ENCODE peak calls at places on chromosomes 6 and 20, in nine cellular contexts. J, K, Q, T, Y, L, S, X and O are unnamed samples.

GRCh38 chr6:45454008-45454911 is 76.5 kb upstream of the SUPT3H start:
- DNase-seq in S (peak; percentile 52), J (no peak), T (peak; percentile 37), L (peak; percentile 78), K (no peak), X (no peak), Q (no peak), Y (no peak), O (peak; percentile 90)

GRCh38 chr6:111764238-111765182 is 108.7 kb downstream of the FYN start:
- DNase-seq in L (no peak), Y (no peak), X (no peak), T (no peak), S (no peak), Q (peak; percentile 29), K (no peak), J (no peak), O (peak; percentile 61)

GRCh38 chr20:40682104-40683045 is 6.7 kb downstream of the MAFB start:
- DNase-seq in S (no peak), K (no peak), T (no peak), Q (no peak), Y (no peak), J (peak; percentile 85), L (no peak), X (no peak), O (no peak)

GRCh38 chr6:23526519-23526918 is 599.5 kb upstream of the NRSN1 start:
- DNase-seq in S (no peak), J (no peak), X (no peak), K (no peak), T (no peak), Y (no peak), L (peak; percentile 23), Q (no peak), O (no peak)

GRCh38 chr6:9295641-9296040 is 860.3 kb upstream of the SLC35B3 start:
- DNase-seq in L (no peak), T (no peak), Y (no peak), K (no peak), X (no peak), S (no peak), Q (no peak), J (no peak), O (no peak)

GRCh38 chr6:21781075-21781474 is 187.5 kb downstream of the SOX4 start:
- DNase-seq in Y (no peak), T (no peak), S (no peak), J (no peak), X (no peak), Q (no peak), K (no peak), L (no peak), O (no peak)

GRCh38 chr20:33305591-33306057 is 22.6 kb downstream of the BPIFB1 start:
- DNase-seq in L (no peak), Q (no peak), S (peak; percentile 49), K (no peak), X (no peak), Y (no peak), J (no peak), T (no peak), O (no peak)

GRCh38 chr6:19988555-19988954 is 151.4 kb downstream of the ID4 start:
- DNase-seq in X (no peak), L (peak; percentile 9), T (no peak), Q (no peak), K (no peak), S (peak; percentile 13), J (no peak), Y (no peak), O (peak; percentile 21)

GRCh38 chr6:104688283-104688969 is 171.3 kb downstream of the HACE1 start:
- DNase-seq in Q (no peak), J (no peak), Y (no peak), K (no peak), T (no peak), L (no peak), X (no peak), S (no peak), O (no peak)

GRCh38 chr6:137734875-137735182 is 132.2 kb upstream of the TNFAIP3 start:
- DNase-seq in L (no peak), X (no peak), T (no peak), J (no peak), Y (no peak), Q (no peak), K (no peak), S (peak; percentile 74), O (no peak)

GRCh38 chr6:46776070-46776752 is 17.0 kb upstream of the MEP1A start:
- DNase-seq in Q (no peak), S (no peak), J (no peak), T (no peak), Y (no peak), X (no peak), K (no peak), L (no peak), O (no peak)

GRCh38 chr6:67210450-67210849 is 1424.6 kb upstream of the ADGRB3 start:
- DNase-seq in L (no peak), S (peak; percentile 55), X (no peak), Y (no peak), Q (no peak), T (no peak), J (no peak), K (no peak), O (peak; percentile 16)

GRCh38 chr6:169851641-169852503 is 100.5 kb downstream of the ERMARD start:
- DNase-seq in K (peak; percentile 33), J (no peak), S (peak; percentile 45), X (no peak), Q (no peak), L (no peak), Y (peak; percentile 24), T (no peak), O (peak; percentile 23)
- H3K4me3 ChIP-seq in K (no peak overlapping the region), J (no peak overlapping the region), S (no peak overlapping the region), X (no peak overlapping the region), Q (no peak overlapping the region), L (no peak overlapping the region), Y (no peak overlapping the region), T (no peak overlapping the region), O (no peak overlapping the region)

GRCh38 chr6:127997472-127998164 is 96.8 kb upstream of the THEMIS start:
- DNase-seq in T (no peak), S (no peak), K (no peak), Y (no peak), X (no peak), J (no peak), Q (peak; percentile 73), L (no peak), O (no peak)
- H3K4me3 ChIP-seq in T (no peak overlapping the region), S (no peak overlapping the region), K (no peak overlapping the region), Y (no peak overlapping the region), X (no peak overlapping the region), J (no peak overlapping the region), Q (no peak overlapping the region), L (no peak overlapping the region), O (no peak overlapping the region)

GRCh38 chr6:125365230-125365629 is 63.5 kb upstream of the HDDC2 start:
- DNase-seq in S (no peak), X (no peak), L (no peak), Q (no peak), T (no peak), J (no peak), Y (no peak), K (no peak), O (no peak)

GRCh38 chr6:125361868-125362267 is 60.1 kb upstream of the HDDC2 start:
- DNase-seq in J (no peak), T (no peak), Q (no peak), L (no peak), X (no peak), Y (no peak), K (no peak), S (no peak), O (no peak)

GRCh38 chr6:125367036-125367782 is 65.4 kb upstream of the HDDC2 start:
- DNase-seq in J (no peak), S (peak; percentile 14), T (no peak), Q (no peak), Y (no peak), K (no peak), X (no peak), L (no peak), O (no peak)

GRCh38 chr6:125363010-125363359 is 61.2 kb upstream of the HDDC2 start:
- DNase-seq in T (no peak), X (no peak), Q (no peak), J (no peak), S (peak; percentile 61), K (peak; percentile 66), Y (no peak), L (peak; percentile 42), O (peak; percentile 60)

DNA sequence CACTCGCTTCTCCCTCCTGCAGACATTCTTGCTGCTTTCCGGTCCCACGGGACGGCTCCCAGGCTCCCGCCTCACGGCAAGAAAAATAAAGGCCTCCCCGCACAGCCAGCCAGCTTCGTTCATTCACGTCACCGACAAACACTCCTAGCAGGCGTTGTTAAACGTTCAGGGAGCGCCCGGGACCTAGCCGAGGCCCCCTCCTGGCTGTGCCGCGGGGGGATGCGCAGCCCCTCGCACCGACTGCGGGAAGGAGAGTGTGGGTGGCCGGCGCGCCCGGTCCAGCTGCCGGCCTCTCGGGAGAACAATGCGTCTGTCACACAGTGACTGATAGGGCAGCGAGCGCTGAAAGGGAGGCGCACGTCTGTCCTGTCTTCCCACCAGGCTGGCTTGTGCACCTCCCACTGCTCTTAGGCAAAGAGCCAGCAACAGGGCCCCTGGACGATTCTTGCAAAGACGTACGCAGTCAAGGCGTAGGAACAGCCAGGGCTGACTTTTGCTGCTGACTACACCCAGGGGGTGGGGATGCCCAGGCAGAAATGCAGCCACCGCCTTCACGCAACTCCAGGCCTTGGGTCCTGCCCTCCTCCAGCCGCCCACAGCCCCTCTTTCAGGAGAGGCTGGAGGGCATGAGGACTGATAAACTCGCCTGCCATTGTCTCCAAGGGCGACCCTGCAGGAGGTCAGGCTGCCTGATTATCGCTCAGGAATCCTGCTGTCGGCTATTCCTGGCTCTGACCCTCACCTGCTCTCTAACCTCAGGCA is 61.8 kb upstream of the HDDC2 start:
- DNase-seq in Q (no peak), X (peak; percentile 54), L (peak; percentile 17), S (peak; percentile 59), J (peak; percentile 59), K (peak; percentile 44), Y (peak; percentile 27), T (no peak), O (peak; percentile 47)
- H3K4me3 ChIP-seq in Q (no peak overlapping the region), X (peak overlapping the region; percentile 68), L (peak overlapping the region; percentile 22), S (peak overlapping the region; percentile 53), J (peak overlapping the region; percentile 35), K (peak overlapping the region; percentile 42), Y (peak overlapping the region; percentile 47), T (peak overlapping the region; percentile 50), O (peak overlapping the region; percentile 68)

GRCh38 chr6:141242957-141243356 is 889.8 kb upstream of the GJE1 start:
- DNase-seq in S (no peak), X (no peak), J (no peak), Q (no peak), T (no peak), L (no peak), K (no peak), Y (no peak), O (no peak)
- H3K4me3 ChIP-seq in S (no peak overlapping the region), X (no peak overlapping the region), J (no peak overlapping the region), Q (no peak overlapping the region), T (no peak overlapping the region), L (no peak overlapping the region), K (no peak overlapping the region), Y (no peak overlapping the region), O (no peak overlapping the region)

DNA sequence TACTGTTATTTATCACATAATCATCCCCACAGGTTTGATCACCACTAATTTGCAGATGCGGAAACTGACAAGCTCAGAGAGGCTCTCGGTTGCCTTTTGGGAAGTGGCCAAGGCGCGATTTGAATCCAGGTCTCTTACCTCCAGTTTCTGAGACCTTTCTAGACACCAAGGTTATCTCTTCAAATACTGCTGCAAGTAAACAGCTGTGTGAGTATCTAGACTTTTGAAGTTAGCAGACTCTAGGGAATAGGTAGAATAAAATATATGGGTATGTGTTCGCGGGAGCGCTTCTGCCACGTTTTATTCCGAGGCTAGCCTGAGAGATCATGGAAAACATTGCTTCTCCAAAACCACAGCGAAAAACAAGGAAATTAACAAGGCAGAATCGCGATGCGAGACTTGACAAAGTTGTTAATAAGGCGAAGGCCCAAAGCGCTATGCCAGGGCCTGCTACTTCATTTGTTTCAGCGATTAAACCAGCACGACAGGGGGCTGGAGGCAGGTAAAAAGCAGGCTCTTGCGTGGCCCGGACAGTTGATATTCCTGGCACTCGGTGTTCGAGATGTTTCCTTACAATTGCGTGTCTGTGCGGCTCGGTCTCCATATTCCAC is 1.8 kb upstream of the JARID2 start:
- DNase-seq in S (no peak), T (no peak), J (no peak), Q (no peak), Y (no peak), K (no peak), X (no peak), L (no peak), O (no peak)
- H3K4me3 ChIP-seq in S (peak overlapping the region; percentile 84), T (peak overlapping the region; percentile 80), J (peak overlapping the region; percentile 84), Q (peak overlapping the region; percentile 89), Y (peak overlapping the region; percentile 82), K (peak overlapping the region; percentile 80), X (peak overlapping the region; percentile 88), L (peak overlapping the region; percentile 69), O (peak overlapping the region; percentile 64)